ENCODE peak calls at places on chromosome 19, in seven cellular contexts. B is breast epithelium, I is A549, E is body of pancreas, T is Peyer's patch, U is tibial nerve, N is heart left ventricle. P is an unnamed sample. For H3K4me1, the result is how much of the 10 kb centered on the place peaks cover.

GRCh38 chr19:15332311-15332996 is at the start of gene BRD4:
- DNase-seq in B (peak), I (peak), E (peak), T (peak), U (peak), N (peak), P (peak)

GRCh38 chr19:44280916-44281315 is 21.2 kb downstream of the ZNF233 start:
- DNase-seq in B (no peak), I (no peak), E (no peak), T (no peak), U (no peak), N (no peak), P (no peak)

GRCh38 chr19:36009220-36009619 is 607 bp upstream of the SYNE4 start:
- DNase-seq in B (peak), I (peak), E (peak), T (peak), U (peak), N (peak), P (no peak)

GRCh38 chr19:9009935-9010651 is at the start of gene MUC16:
- DNase-seq in B (no peak), I (no peak), E (no peak), T (no peak), U (no peak), N (no peak), P (no peak)

GRCh38 chr19:29704562-29705558 is 10.2 kb downstream of the C19orf12 start:
- DNase-seq in B (no peak), I (no peak), E (no peak), T (no peak), U (no peak), N (no peak), P (no peak)

GRCh38 chr19:55386515-55386947 is 799 bp downstream of the RPL28 start:
- DNase-seq in B (no peak), I (no peak), E (no peak), T (no peak), U (no peak), N (no peak), P (no peak)

GRCh38 chr19:7550987-7551761 is 15.7 kb downstream of the PNPLA6 start:
- DNase-seq in B (peak), I (peak), E (peak), T (peak), U (no peak), N (peak), P (no peak)

GRCh38 chr19:5641171-5641570 is 18.3 kb downstream of the SAFB start:
- DNase-seq in B (peak), I (no peak), E (no peak), T (no peak), U (no peak), N (no peak), P (no peak)

GRCh38 chr19:49690073-49690655 is 752 bp upstream of the CPT1C start:
- DNase-seq in B (no peak), I (no peak), E (no peak), T (no peak), U (no peak), N (no peak), P (no peak)

GRCh38 chr19:49689133-49690072 is at the start of gene ADM5:
- DNase-seq in B (peak), I (no peak), E (peak), T (peak), U (no peak), N (no peak), P (no peak)

GRCh38 chr19:49691243-49692101 is 556 bp downstream of the CPT1C start:
- DNase-seq in B (no peak), I (no peak), E (no peak), T (no peak), U (no peak), N (no peak), P (no peak)

GRCh38 chr19:49692102-49692599 is 1.2 kb downstream of the CPT1C start:
- DNase-seq in B (no peak), I (no peak), E (no peak), T (no peak), U (no peak), N (no peak), P (no peak)

GRCh38 chr19:49690656-49691242 is at the start of gene CPT1C:
- DNase-seq in B (peak), I (no peak), E (peak), T (peak), U (peak), N (peak), P (no peak)
- TF ChIP-seq POLR2A in B (no peak), I (no peak), E (peak), T (no peak), U (no peak), N (no peak), P (peak)

GRCh38 chr19:18494267-18494607 is 27.6 kb downstream of the ELL start:
- DNase-seq in B (no peak), I (no peak), E (no peak), T (no peak), U (no peak), N (no peak), P (no peak)

GRCh38 chr19:18493440-18494266 is 28.2 kb downstream of the ELL start:
- DNase-seq in B (no peak), I (no peak), E (no peak), T (no peak), U (no peak), N (no peak), P (no peak)

GRCh38 chr19:18495204-18495911 is 26.5 kb downstream of the ELL start:
- DNase-seq in B (no peak), I (no peak), E (no peak), T (no peak), U (no peak), N (no peak), P (no peak)

GRCh38 chr19:18496980-18497256 is 25.0 kb downstream of the ELL start:
- DNase-seq in B (no peak), I (no peak), E (no peak), T (no peak), U (no peak), N (no peak), P (no peak)

GRCh38 chr19:18496167-18496979 is 25.5 kb downstream of the ELL start:
- DNase-seq in B (no peak), I (peak), E (peak), T (peak), U (no peak), N (no peak), P (no peak)
- H3K4me1 ChIP-seq in B (under half), I (under half), E (half or more), T (half or more), U (under half), N (half or more), P (half or more)

DNA sequence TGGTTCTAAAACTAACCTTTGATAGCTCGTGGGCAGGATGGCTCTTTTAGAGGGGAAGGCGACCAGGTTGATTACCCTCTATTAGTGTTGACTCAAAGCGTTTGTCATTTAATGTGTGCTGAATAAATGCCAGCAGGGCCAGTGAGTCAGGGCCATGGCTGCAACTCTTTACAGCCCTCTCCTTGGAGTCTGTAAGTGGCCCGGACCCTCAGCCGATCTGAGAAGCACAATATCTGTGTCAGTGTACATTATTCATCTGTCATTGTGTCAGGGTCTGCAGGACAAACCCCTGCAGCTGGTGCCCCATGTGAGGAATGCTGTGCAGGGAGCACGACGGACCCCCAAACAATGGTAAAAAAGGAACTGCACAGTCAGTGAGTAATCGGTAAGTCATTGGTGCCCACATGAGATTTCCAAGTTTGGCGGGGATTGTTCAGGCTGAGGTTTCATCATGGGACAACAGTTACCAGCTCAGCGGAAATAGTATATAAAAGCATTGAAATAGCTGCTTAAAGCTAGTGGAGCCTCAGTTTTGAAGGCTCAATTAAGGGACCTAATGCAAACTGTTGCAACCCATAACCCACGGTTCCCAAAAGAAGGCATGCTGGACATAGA is 139.1 kb downstream of the ZNF675 start:
- DNase-seq in B (no peak), I (no peak), E (no peak), T (no peak), U (no peak), N (no peak), P (no peak)
- H3K27ac ChIP-seq in B (peak), I (no peak), E (no peak), T (no peak), U (no peak), N (no peak), P (no peak)

DNA sequence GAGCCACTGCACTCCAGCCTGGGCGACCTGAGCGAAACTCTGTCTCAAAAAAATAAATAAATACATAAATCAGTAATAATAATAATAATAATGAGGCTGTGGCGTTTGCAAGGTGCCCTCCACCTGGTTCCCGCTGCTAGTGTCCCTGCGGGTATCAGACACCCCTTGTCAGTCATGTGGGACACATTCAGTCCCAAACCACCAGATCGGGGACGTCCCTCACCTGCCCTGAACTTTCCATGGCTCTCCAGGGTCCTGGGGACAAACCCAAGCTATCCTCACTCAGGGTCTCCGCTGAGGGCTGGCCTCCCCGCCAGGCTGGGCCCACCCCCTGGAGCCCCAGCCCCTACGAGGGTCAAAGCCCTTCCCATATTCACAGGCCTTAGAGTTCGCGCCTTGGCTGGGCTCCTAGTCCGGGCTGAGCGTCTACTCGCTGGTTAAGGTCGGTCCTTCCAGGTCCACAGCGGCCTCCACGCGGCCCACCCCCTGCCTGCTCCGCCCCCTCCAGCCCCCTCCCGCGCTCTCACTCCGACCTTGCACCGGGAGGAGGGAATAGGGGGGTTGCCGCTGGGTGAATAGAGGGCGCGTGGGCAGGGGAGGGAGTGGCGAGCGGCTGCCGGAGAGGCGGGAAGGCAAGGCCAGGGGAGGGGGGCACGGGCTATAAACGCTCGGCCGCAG is 349 bp upstream of the KISS1R start:
- DNase-seq in B (no peak), I (no peak), E (peak), T (no peak), U (no peak), N (no peak), P (no peak)
- TF ChIP-seq POLR2A in B (no peak), I (no peak), E (no peak), T (no peak), U (no peak), N (no peak), P (no peak)

GRCh38 chr19:47210689-47211316 is 20.2 kb downstream of the BBC3 start:
- DNase-seq in B (peak), I (peak), E (peak), T (peak), U (peak), N (peak), P (no peak)
- H3K4me1 ChIP-seq in B (under half), I (under half), E (under half), T (under half), U (under half), N (under half), P (under half)

GRCh38 chr19:11694533-11695439 is 44.0 kb downstream of the ZNF823 start:
- DNase-seq in B (peak), I (peak), E (peak), T (peak), U (peak), N (peak), P (peak)
- H3K27ac ChIP-seq in B (peak), I (no peak), E (peak), T (peak), U (no peak), N (peak), P (peak)

GRCh38 chr19:38412491-38412890 is 9.6 kb downstream of the FAM98C start:
- DNase-seq in B (no peak), I (no peak), E (no peak), T (peak), U (no peak), N (no peak), P (no peak)

GRCh38 chr19:38409631-38410133 is 6.8 kb downstream of the FAM98C start:
- DNase-seq in B (no peak), I (peak), E (no peak), T (peak), U (no peak), N (no peak), P (no peak)

GRCh38 chr19:38413416-38413815 is 10.5 kb downstream of the FAM98C start:
- DNase-seq in B (no peak), I (no peak), E (no peak), T (no peak), U (no peak), N (no peak), P (no peak)

GRCh38 chr19:38411041-38411712 is 8.3 kb downstream of the FAM98C start:
- DNase-seq in B (no peak), I (peak), E (no peak), T (peak), U (no peak), N (no peak), P (no peak)

GRCh38 chr19:38412961-38413360 is 10.1 kb downstream of the FAM98C start:
- DNase-seq in B (no peak), I (no peak), E (no peak), T (peak), U (no peak), N (no peak), P (no peak)
- TF ChIP-seq POLR2A in B (no peak), I (no peak), E (no peak), T (no peak), U (no peak), N (no peak), P (no peak)